ENCODE peak calls at places on chromosome 19, in seven cellular contexts. W is lung, C is pancreas, L is tibial artery, H is fibroblast of lung, E is osteoblast, S is aorta. Z is an unnamed sample.
A peak's percentile ranks its signal among the peaks of the same experiment; 100 is the strongest.

GRCh38 chr19:58560007-58560887 is 1.8 kb upstream of the UBE2M start:
- DNase-seq in W (no peak), C (no peak), L (no peak), H (no peak), E (peak; percentile 78), S (peak; percentile 45), Z (no peak)

GRCh38 chr19:1526066-1526778 is 2.3 kb downstream of the PLK5 start:
- DNase-seq in W (no peak), C (no peak), L (no peak), H (no peak), E (peak; percentile 67), S (no peak), Z (no peak)

GRCh38 chr19:4473708-4474503 is 1.8 kb downstream of the HDGFL2 start:
- DNase-seq in W (no peak), C (no peak), L (no peak), H (peak; percentile 10), E (peak; percentile 92), S (no peak), Z (no peak)

GRCh38 chr19:27672309-27673047 is 1540.5 kb downstream of the UQCRFS1 start:
- DNase-seq in W (no peak), C (no peak), L (peak; percentile 1), H (no peak), E (no peak), S (no peak), Z (no peak)

GRCh38 chr19:47901370-47901769 is 15.3 kb upstream of the SULT2A1 start:
- DNase-seq in W (peak; percentile 6), C (no peak), L (no peak), H (no peak), E (no peak), S (no peak), Z (peak; percentile 13)

GRCh38 chr19:58407658-58408151 is 744 bp upstream of the ZNF584 start:
- DNase-seq in W (no peak), C (no peak), L (no peak), H (no peak), E (peak; percentile 86), S (no peak), Z (peak; percentile 72)

GRCh38 chr19:47035127-47035494 is 13.3 kb downstream of the TMEM160 start:
- DNase-seq in W (no peak), C (no peak), L (no peak), H (peak; percentile 19), E (peak; percentile 62), S (no peak), Z (no peak)

GRCh38 chr19:5456836-5457200 is 1.6 kb downstream of the ZNRF4 start:
- DNase-seq in W (no peak), C (no peak), L (no peak), H (no peak), E (peak; percentile 71), S (no peak), Z (no peak)

GRCh38 chr19:1651061-1651547 is 1.3 kb downstream of the TCF3 start:
- DNase-seq in W (no peak), C (no peak), L (no peak), H (peak; percentile 21), E (peak; percentile 92), S (peak; percentile 52), Z (no peak)

GRCh38 chr19:23527797-23528196 is 132.5 kb upstream of the ZNF91 start:
- DNase-seq in W (no peak), C (no peak), L (no peak), H (no peak), E (no peak), S (no peak), Z (no peak)
- H3K9me3 ChIP-seq in W (no peaks in the 10 kb centered on the region), C (no peaks in the 10 kb centered on the region), L (no peaks in the 10 kb centered on the region), H (no peaks in the 10 kb centered on the region), E (no peaks in the 10 kb centered on the region), S (peaks cover 2% of the 10 kb centered on the region), Z (no peaks in the 10 kb centered on the region)

DNA sequence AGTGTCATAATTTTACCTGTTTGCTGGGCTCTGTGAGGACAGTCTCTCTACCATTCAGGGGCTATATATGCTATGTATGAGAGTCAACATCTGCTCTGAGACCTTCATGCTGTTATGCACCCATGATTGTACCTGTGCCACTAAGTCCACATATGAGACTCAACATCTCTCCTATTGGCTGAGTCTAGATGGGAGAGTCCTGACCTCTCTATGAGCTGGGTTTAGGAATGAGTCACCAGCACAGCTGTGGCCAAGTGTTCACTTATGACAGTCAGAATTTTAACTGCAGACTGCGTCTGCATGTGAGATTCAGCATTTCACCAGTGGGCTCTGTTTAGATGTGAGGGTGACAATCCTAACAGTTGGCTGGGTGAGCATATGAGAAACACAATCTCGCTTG is 49.5 kb downstream of the ZNF729 start:
- DNase-seq in W (no peak), C (no peak), L (no peak), H (no peak), E (no peak), S (no peak), Z (no peak)
- H3K9me3 ChIP-seq in W (no peaks in the 10 kb centered on the region), C (no peaks in the 10 kb centered on the region), L (no peaks in the 10 kb centered on the region), H (no peaks in the 10 kb centered on the region), E (no peaks in the 10 kb centered on the region), S (no peaks in the 10 kb centered on the region), Z (no peaks in the 10 kb centered on the region)

DNA sequence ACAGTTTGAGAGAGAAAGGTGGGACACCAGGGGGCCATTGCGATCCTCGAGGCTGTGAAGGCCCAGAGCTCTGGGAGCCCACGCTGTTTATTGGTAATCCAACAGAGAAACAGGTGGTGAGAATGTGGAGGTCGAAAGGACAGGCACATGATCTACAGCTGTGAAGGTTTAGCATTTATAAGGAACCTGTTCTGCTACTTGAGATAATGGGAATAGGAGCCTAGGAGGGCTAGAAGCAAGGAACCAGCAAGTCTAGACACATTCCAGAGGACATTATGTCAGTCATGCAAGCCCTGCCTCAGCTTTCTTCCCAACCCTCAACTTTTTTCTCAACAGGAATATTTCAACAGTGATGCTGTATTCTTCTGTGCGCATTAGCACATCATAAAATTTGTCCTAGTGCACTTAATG is 25.3 kb downstream of the ZNF90 start:
- DNase-seq in W (no peak), C (no peak), L (no peak), H (no peak), E (no peak), S (no peak), Z (no peak)
- H3K9me3 ChIP-seq in W (peaks cover 5% of the 10 kb centered on the region), C (no peaks in the 10 kb centered on the region), L (peaks cover 6% of the 10 kb centered on the region), H (no peaks in the 10 kb centered on the region), E (peaks cover 1% of the 10 kb centered on the region), S (peaks cover 1% of the 10 kb centered on the region), Z (no peaks in the 10 kb centered on the region)

GRCh38 chr19:37829526-37829925 is 50.1 kb upstream of the ZNF573 start:
- DNase-seq in W (no peak), C (no peak), L (no peak), H (no peak), E (no peak), S (no peak), Z (no peak)
- H3K9me3 ChIP-seq in W (peaks cover 16% of the 10 kb centered on the region), C (no peaks in the 10 kb centered on the region), L (peaks cover 95% of the 10 kb centered on the region), H (no peaks in the 10 kb centered on the region), E (peaks cover 14% of the 10 kb centered on the region), S (peaks cover 31% of the 10 kb centered on the region), Z (no peaks in the 10 kb centered on the region)

DNA sequence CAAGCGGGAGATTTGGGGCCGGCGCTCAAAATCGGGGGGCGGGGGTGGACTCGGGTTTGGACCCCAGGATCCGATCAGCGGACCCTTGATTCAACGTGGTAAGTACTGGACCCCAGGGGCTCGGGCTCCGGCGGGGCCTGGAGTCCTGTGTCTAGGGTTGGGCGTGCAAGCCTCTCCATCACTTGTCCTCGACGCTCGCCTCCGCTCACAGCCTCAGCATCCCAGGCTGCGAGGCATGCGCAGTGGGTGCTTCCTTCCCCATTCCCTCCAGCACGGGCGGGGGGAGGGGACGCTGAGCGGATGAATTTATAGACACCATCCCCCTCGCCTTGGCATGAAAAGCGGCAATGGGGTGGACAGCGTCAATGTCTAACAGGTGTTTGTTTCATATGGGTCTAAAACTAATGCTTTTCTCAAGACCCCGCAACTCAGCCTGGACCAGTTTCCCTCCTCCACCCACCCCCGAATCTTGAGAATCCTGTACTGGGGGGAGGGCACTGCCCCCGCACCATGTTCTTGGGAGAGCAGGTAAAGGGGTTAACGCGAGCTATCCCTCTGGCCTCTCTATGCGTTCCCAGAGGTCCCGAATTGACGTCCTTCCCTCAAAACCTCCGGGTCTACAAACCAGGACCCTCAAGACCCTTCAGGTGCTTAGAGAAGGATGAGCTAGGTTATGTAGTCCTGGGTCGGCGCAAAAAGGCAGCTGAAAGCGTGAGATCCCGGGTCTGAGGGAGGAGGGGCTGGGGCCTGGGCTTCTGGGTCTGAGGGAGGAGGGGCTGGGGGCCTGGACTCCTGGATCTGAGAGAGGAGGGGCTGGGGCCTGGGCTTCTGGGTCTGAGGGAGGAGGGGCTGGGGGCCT is 556 bp downstream of the CPT1C start:
- DNase-seq in W (no peak), C (no peak), L (peak; percentile 57), H (peak; percentile 66), E (peak; percentile 97), S (peak; percentile 76), Z (no peak)
- H3K9me3 ChIP-seq in W (no peaks in the 10 kb centered on the region), C (no peaks in the 10 kb centered on the region), L (no peaks in the 10 kb centered on the region), H (no peaks in the 10 kb centered on the region), E (no peaks in the 10 kb centered on the region), S (no peaks in the 10 kb centered on the region), Z (no peaks in the 10 kb centered on the region)

DNA sequence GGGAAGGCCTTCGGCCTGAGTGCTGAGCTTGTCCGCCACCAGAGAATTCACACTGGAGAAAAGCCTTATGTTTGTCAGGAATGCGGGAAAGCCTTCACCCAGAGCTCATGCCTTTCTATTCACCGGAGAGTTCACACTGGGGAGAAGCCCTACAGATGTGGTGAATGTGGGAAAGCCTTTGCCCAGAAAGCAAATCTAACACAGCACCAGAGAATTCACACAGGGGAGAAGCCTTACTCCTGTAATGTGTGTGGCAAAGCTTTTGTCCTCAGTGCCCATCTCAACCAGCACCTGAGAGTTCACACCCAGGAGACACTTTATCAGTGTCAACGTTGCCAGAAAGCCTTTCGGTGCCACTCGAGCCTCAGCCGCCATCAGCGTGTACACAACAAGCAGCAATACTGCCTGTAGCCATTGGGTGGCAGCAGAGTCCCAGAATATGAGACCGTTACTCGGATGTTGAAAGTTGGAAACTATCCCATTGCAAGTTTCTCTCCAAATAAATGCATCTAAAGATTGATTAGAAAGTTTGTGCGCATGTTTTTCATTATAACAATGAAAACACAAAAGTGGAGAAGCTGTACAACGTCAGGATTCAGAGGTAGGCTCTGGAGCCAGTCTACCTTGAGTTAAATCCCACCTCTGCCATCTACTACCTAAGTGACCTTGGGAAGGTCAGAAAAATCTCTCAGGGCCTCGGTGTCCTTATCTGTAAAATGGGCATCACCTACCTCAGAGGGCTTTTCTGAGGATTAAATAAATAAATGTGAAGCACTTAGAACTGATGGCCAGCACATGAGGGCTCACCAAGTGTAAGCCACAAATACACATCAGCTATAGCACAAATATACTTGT is 21.1 kb downstream of the ZNF473 start:
- DNase-seq in W (peak; percentile 62), C (peak; percentile 32), L (peak; percentile 66), H (no peak), E (no peak), S (peak; percentile 64), Z (peak; percentile 52)
- H3K9me3 ChIP-seq in W (peaks cover 31% of the 10 kb centered on the region), C (no peaks in the 10 kb centered on the region), L (peaks cover 78% of the 10 kb centered on the region), H (peaks cover 13% of the 10 kb centered on the region), E (peaks cover 56% of the 10 kb centered on the region), S (peaks cover 25% of the 10 kb centered on the region), Z (peaks cover 25% of the 10 kb centered on the region)